ENCODE peak calls at places on chromosomes 4 and X, in six cellular contexts. One of them, this sample, is unnamed.
A peak's percentile ranks its signal among the peaks of the same experiment; 100 is the strongest.

GRCh38 chrX:102958794-102959193 is 21.7 kb downstream of the RAB40AL start:
- DNase-seq in sigmoid colon: no peak
- DNase-seq in testis: no peak
- DNase-seq in breast epithelium: no peak
- DNase-seq in uterus: no peak
- DNase-seq in IMR-90: no peak
- DNase-seq in this sample: peak; percentile 71

GRCh38 chrX:63250253-63250868 is 100.8 kb downstream of the SPIN4 start:
- DNase-seq in sigmoid colon: peak; percentile 42
- DNase-seq in testis: peak; percentile 44
- DNase-seq in breast epithelium: peak; percentile 18
- DNase-seq in uterus: peak; percentile 34
- DNase-seq in IMR-90: peak; percentile 85
- DNase-seq in this sample: peak; percentile 37

GRCh38 chrX:148310402-148311200 is 189.8 kb upstream of the AFF2 start:
- DNase-seq in sigmoid colon: no peak
- DNase-seq in testis: no peak
- DNase-seq in breast epithelium: no peak
- DNase-seq in uterus: no peak
- DNase-seq in IMR-90: no peak
- DNase-seq in this sample: no peak

GRCh38 chrX:23799469-23800065 is 16.6 kb downstream of the SAT1 start:
- DNase-seq in sigmoid colon: no peak
- DNase-seq in testis: peak; percentile 37
- DNase-seq in breast epithelium: no peak
- DNase-seq in uterus: no peak
- DNase-seq in IMR-90: peak; percentile 60
- DNase-seq in this sample: no peak

GRCh38 chr4:103400405-103400804 is 202.3 kb upstream of the CENPE start:
- DNase-seq in sigmoid colon: no peak
- DNase-seq in testis: no peak
- DNase-seq in breast epithelium: no peak
- DNase-seq in uterus: no peak
- DNase-seq in IMR-90: no peak
- DNase-seq in this sample: no peak

GRCh38 chrX:11757729-11758399 is at the start of gene MSL3:
- DNase-seq in sigmoid colon: peak; percentile 76
- DNase-seq in testis: peak; percentile 39
- DNase-seq in breast epithelium: peak; percentile 19
- DNase-seq in uterus: no peak
- DNase-seq in IMR-90: peak; percentile 61
- DNase-seq in this sample: peak; percentile 57

GRCh38 chrX:68571292-68572256 is 72.7 kb downstream of the YIPF6 start:
- DNase-seq in sigmoid colon: no peak
- DNase-seq in testis: no peak
- DNase-seq in breast epithelium: no peak
- DNase-seq in uterus: no peak
- DNase-seq in IMR-90: peak; percentile 80
- DNase-seq in this sample: peak; percentile 1

GRCh38 chr4:162499478-162499877 is 335.7 kb upstream of the FSTL5 start:
- DNase-seq in sigmoid colon: no peak
- DNase-seq in testis: no peak
- DNase-seq in breast epithelium: no peak
- DNase-seq in uterus: no peak
- DNase-seq in IMR-90: no peak
- DNase-seq in this sample: no peak

GRCh38 chr4:122090989-122091388 is 61.1 kb upstream of the BLTP1 start:
- DNase-seq in sigmoid colon: no peak
- DNase-seq in testis: no peak
- DNase-seq in breast epithelium: no peak
- DNase-seq in uterus: no peak
- DNase-seq in IMR-90: no peak
- DNase-seq in this sample: no peak

GRCh38 chr4:72312032-72312650 is 256.9 kb downstream of the ADAMTS3 start:
- DNase-seq in sigmoid colon: peak; percentile 89
- DNase-seq in testis: peak; percentile 78
- DNase-seq in breast epithelium: peak; percentile 60
- DNase-seq in uterus: peak; percentile 76
- DNase-seq in IMR-90: peak; percentile 89
- DNase-seq in this sample: peak; percentile 20

GRCh38 chr4:56106180-56106579 is 157.4 kb downstream of the CEP135 start:
- DNase-seq in sigmoid colon: no peak
- DNase-seq in testis: no peak
- DNase-seq in breast epithelium: no peak
- DNase-seq in uterus: no peak
- DNase-seq in IMR-90: no peak
- DNase-seq in this sample: no peak

DNA sequence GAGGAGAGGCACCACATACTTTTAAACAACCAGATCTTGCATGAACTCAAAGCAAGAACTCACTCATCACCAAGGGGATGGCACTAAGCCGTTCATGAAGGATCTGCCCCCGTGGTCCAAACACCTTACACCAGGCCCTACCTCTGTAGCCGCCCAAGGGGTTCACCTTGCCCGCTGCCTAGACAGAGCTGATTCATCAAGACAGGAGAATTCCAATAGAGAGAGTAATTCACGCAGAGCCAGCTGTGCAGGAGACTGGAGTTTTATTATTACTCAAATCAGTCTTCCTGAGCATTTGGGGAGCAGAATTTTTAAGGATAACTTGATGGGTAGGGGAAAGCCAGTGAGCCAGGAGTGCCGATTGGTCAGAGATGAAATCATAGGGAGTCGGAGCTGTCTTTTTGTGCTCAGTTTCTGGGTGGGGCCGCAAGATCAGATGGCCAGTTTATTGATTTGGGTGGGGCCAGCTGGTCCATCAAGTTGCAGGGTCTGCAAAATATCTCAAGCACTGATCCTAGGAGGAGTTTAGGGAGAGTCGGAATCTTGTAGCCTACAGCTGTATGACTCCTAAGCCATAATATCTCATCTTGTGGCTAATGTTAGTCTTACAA is 364.7 kb downstream of the PCDH7 start:
- DNase-seq in sigmoid colon: no peak
- DNase-seq in testis: no peak
- DNase-seq in breast epithelium: no peak
- DNase-seq in uterus: no peak
- DNase-seq in IMR-90: no peak
- DNase-seq in this sample: no peak
- TF ChIP-seq CTCF in sigmoid colon: no peak
- TF ChIP-seq CTCF in testis: no peak
- TF ChIP-seq CTCF in breast epithelium: no peak
- TF ChIP-seq CTCF in uterus: no peak
- TF ChIP-seq CTCF in IMR-90: no peak
- TF ChIP-seq CTCF in this sample: no peak

DNA sequence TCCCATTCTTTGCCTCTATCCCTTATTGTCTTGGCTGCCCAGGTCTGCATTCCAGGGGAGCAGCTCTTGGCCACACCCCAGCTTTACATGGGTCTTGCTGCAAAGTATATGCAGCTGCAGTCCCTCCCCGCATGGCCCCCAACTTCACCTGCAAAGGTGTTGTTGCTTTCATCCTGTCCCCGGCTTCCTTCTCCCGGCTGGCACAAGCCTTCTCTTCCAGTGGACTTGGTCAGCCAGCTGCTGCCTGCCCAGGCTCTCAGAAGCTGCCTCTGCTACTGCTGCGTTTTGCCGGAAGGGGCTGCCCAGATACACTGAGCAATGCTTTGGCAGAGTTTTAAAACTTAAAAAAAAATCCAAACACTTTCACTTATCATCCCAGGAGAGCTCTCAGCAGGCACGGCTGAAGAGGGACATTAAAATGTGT is 121.2 kb upstream of the PDLIM3 start:
- DNase-seq in sigmoid colon: peak; percentile 90
- DNase-seq in testis: no peak
- DNase-seq in breast epithelium: peak; percentile 52
- DNase-seq in uterus: no peak
- DNase-seq in IMR-90: peak; percentile 18
- DNase-seq in this sample: peak; percentile 65
- TF ChIP-seq POLR2A in sigmoid colon: peak; percentile 61
- TF ChIP-seq POLR2A in testis: no peak
- TF ChIP-seq POLR2A in breast epithelium: no peak
- TF ChIP-seq POLR2A in uterus: no peak
- TF ChIP-seq POLR2A in IMR-90: no peak
- TF ChIP-seq POLR2A in this sample: no peak

GRCh38 chr4:177032341-177032740 is 239.6 kb upstream of the VEGFC start:
- DNase-seq in sigmoid colon: no peak
- DNase-seq in testis: no peak
- DNase-seq in breast epithelium: no peak
- DNase-seq in uterus: no peak
- DNase-seq in IMR-90: no peak
- DNase-seq in this sample: no peak

GRCh38 chr4:177033632-177034031 is 240.9 kb upstream of the VEGFC start:
- DNase-seq in sigmoid colon: no peak
- DNase-seq in testis: no peak
- DNase-seq in breast epithelium: no peak
- DNase-seq in uterus: no peak
- DNase-seq in IMR-90: no peak
- DNase-seq in this sample: no peak

GRCh38 chr4:177033130-177033529 is 240.4 kb upstream of the VEGFC start:
- DNase-seq in sigmoid colon: no peak
- DNase-seq in testis: no peak
- DNase-seq in breast epithelium: no peak
- DNase-seq in uterus: no peak
- DNase-seq in IMR-90: no peak
- DNase-seq in this sample: no peak
- H3K4me1 ChIP-seq in sigmoid colon: no peaks in the 10 kb centered on the region
- H3K4me1 ChIP-seq in testis: no peaks in the 10 kb centered on the region
- H3K4me1 ChIP-seq in breast epithelium: no peaks in the 10 kb centered on the region
- H3K4me1 ChIP-seq in uterus: no peaks in the 10 kb centered on the region
- H3K4me1 ChIP-seq in IMR-90: no peaks in the 10 kb centered on the region
- H3K4me1 ChIP-seq in this sample: no peaks in the 10 kb centered on the region

GRCh38 chr4:90024519-90024918 is 102.7 kb upstream of the CCSER1 start:
- DNase-seq in sigmoid colon: no peak
- DNase-seq in testis: no peak
- DNase-seq in breast epithelium: no peak
- DNase-seq in uterus: no peak
- DNase-seq in IMR-90: no peak
- DNase-seq in this sample: no peak

GRCh38 chr4:90027565-90027964 is 99.6 kb upstream of the CCSER1 start:
- DNase-seq in sigmoid colon: no peak
- DNase-seq in testis: no peak
- DNase-seq in breast epithelium: no peak
- DNase-seq in uterus: no peak
- DNase-seq in IMR-90: no peak
- DNase-seq in this sample: no peak

GRCh38 chr4:90028460-90028859 is 98.7 kb upstream of the CCSER1 start:
- DNase-seq in sigmoid colon: no peak
- DNase-seq in testis: no peak
- DNase-seq in breast epithelium: no peak
- DNase-seq in uterus: no peak
- DNase-seq in IMR-90: no peak
- DNase-seq in this sample: no peak

GRCh38 chr4:90030202-90030601 is 97.0 kb upstream of the CCSER1 start:
- DNase-seq in sigmoid colon: no peak
- DNase-seq in testis: no peak
- DNase-seq in breast epithelium: no peak
- DNase-seq in uterus: no peak
- DNase-seq in IMR-90: no peak
- DNase-seq in this sample: no peak

DNA sequence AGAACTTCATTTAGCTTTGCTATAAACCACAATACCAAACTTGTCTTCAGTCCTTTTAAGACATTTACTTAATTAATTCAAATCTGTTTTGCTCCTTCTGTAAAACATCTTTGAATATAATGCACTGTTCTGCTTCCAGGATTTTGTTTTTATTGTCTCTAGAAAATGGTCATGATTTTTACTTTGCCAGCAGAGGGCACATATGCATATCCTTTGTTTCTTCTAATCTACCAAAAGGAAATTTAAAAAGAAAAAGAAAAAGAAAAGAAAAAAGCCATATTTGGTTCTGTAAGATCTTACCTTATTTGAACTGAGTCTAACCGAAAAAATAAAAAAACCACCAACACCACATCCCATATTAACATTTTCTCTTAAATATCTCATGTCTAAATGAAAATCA is 101.9 kb upstream of the CCSER1 start:
- DNase-seq in sigmoid colon: no peak
- DNase-seq in testis: no peak
- DNase-seq in breast epithelium: no peak
- DNase-seq in uterus: no peak
- DNase-seq in IMR-90: peak; percentile 0
- DNase-seq in this sample: no peak
- TF ChIP-seq CTCF in sigmoid colon: no peak
- TF ChIP-seq CTCF in testis: no peak
- TF ChIP-seq CTCF in breast epithelium: peak; percentile 19
- TF ChIP-seq CTCF in uterus: no peak
- TF ChIP-seq CTCF in IMR-90: peak; percentile 30
- TF ChIP-seq CTCF in this sample: no peak

GRCh38 chr4:101793397-101793796 is 2.9 kb downstream of the BANK1 start:
- DNase-seq in sigmoid colon: no peak
- DNase-seq in testis: no peak
- DNase-seq in breast epithelium: no peak
- DNase-seq in uterus: no peak
- DNase-seq in IMR-90: no peak
- DNase-seq in this sample: no peak

GRCh38 chr4:101787917-101788316 is 2.6 kb upstream of the BANK1 start:
- DNase-seq in sigmoid colon: no peak
- DNase-seq in testis: no peak
- DNase-seq in breast epithelium: no peak
- DNase-seq in uterus: no peak
- DNase-seq in IMR-90: no peak
- DNase-seq in this sample: no peak

GRCh38 chr4:101791189-101791572 is 651 bp downstream of the BANK1 start:
- DNase-seq in sigmoid colon: no peak
- DNase-seq in testis: no peak
- DNase-seq in breast epithelium: no peak
- DNase-seq in uterus: no peak
- DNase-seq in IMR-90: no peak
- DNase-seq in this sample: peak; percentile 7

GRCh38 chr4:101792056-101792575 is 1.6 kb downstream of the BANK1 start:
- DNase-seq in sigmoid colon: no peak
- DNase-seq in testis: no peak
- DNase-seq in breast epithelium: no peak
- DNase-seq in uterus: no peak
- DNase-seq in IMR-90: no peak
- DNase-seq in this sample: no peak

GRCh38 chr4:101790521-101791188 is at the start of gene BANK1:
- DNase-seq in sigmoid colon: no peak
- DNase-seq in testis: peak; percentile 75
- DNase-seq in breast epithelium: no peak
- DNase-seq in uterus: no peak
- DNase-seq in IMR-90: peak; percentile 2
- DNase-seq in this sample: peak; percentile 32
- TF ChIP-seq POLR2A in sigmoid colon: no peak
- TF ChIP-seq POLR2A in testis: no peak
- TF ChIP-seq POLR2A in breast epithelium: no peak
- TF ChIP-seq POLR2A in uterus: no peak
- TF ChIP-seq POLR2A in IMR-90: no peak
- TF ChIP-seq POLR2A in this sample: peak; percentile 17